ENCODE peak calls at places on chromosomes 16 and 17, in ten cellular contexts. A, N, S, V, X, I, M, R, G and U are unnamed samples.

GRCh38 chr17:78179372-78179771 is 7.5 kb downstream of the TK1 start:
- DNase-seq in N (no peak), X (peak; percentile 50), A (no peak), S (peak; percentile 55), V (no peak), M (no peak), I (peak; percentile 35), G (peak; percentile 83), R (peak; percentile 39), U (no peak)

GRCh38 chr16:27775254-27775653 is 225.3 kb downstream of the KATNIP start:
- DNase-seq in A (no peak), N (no peak), V (no peak), G (no peak), M (no peak), R (no peak), I (no peak), X (no peak), S (no peak), U (no peak)

GRCh38 chr16:78740269-78740668 is 640.8 kb downstream of the WWOX start:
- DNase-seq in N (no peak), M (no peak), R (no peak), S (no peak), I (no peak), X (no peak), G (no peak), A (no peak), V (no peak), U (no peak)

GRCh38 chr16:1546430-1546829 is 13.0 kb downstream of the TMEM204 start:
- DNase-seq in A (no peak), R (no peak), N (no peak), G (no peak), V (no peak), X (no peak), M (no peak), I (no peak), S (no peak), U (no peak)

GRCh38 chr17:27846042-27846655 is 45.8 kb upstream of the NOS2 start:
- DNase-seq in V (no peak), G (no peak), R (no peak), N (no peak), S (no peak), X (no peak), A (peak; percentile 15), M (no peak), I (no peak), U (no peak)

GRCh38 chr16:75095204-75095621 is 21.4 kb downstream of the LDHD start:
- DNase-seq in I (no peak), X (no peak), G (no peak), A (no peak), S (no peak), R (no peak), M (no peak), V (no peak), N (peak; percentile 18), U (no peak)

GRCh38 chr17:82937411-82938371 is 97.9 kb upstream of the ZNF750 start:
- DNase-seq in I (peak; percentile 11), V (no peak), A (no peak), M (no peak), R (no peak), N (no peak), S (no peak), X (no peak), G (peak; percentile 60), U (no peak)

GRCh38 chr17:40035162-40035559 is 19.0 kb downstream of the MED24 start:
- DNase-seq in S (peak; percentile 69), M (no peak), A (no peak), N (peak; percentile 65), V (peak; percentile 31), I (no peak), G (no peak), X (no peak), R (peak; percentile 53), U (peak; percentile 74)

GRCh38 chr16:89257281-89257731 is 39.8 kb downstream of the ZNF778 start:
- DNase-seq in M (no peak), A (no peak), N (no peak), R (no peak), S (peak; percentile 18), V (no peak), I (no peak), X (no peak), G (no peak), U (no peak)

GRCh38 chr16:11034005-11034404 is 89.6 kb downstream of the CLEC16A start:
- DNase-seq in A (no peak), R (peak; percentile 43), G (no peak), S (peak; percentile 92), V (peak; percentile 16), N (no peak), X (peak; percentile 74), M (no peak), I (peak; percentile 63), U (no peak)

GRCh38 chr17:83192161-83192788 is 112.9 kb downstream of the METRNL start:
- DNase-seq in G (peak; percentile 61), R (peak; percentile 54), A (no peak), M (peak; percentile 17), X (no peak), I (peak; percentile 12), S (no peak), N (no peak), V (peak; percentile 4), U (no peak)

GRCh38 chr16:30925646-30926332 is 2.4 kb downstream of the FBXL19 start:
- DNase-seq in X (no peak), A (no peak), V (no peak), R (no peak), S (no peak), G (no peak), M (no peak), N (no peak), I (no peak), U (no peak)

GRCh38 chr17:41404024-41404651 is 6.7 kb upstream of the KRT31 start:
- DNase-seq in V (no peak), N (no peak), I (no peak), S (peak; percentile 56), A (peak; percentile 22), X (peak; percentile 100), G (no peak), R (peak; percentile 97), M (no peak), U (peak; percentile 81)

GRCh38 chr17:73420897-73421296 is 109.1 kb upstream of the CDC42EP4 start:
- DNase-seq in N (no peak), X (peak; percentile 89), R (peak; percentile 16), V (no peak), G (no peak), M (no peak), S (no peak), A (no peak), I (no peak), U (peak; percentile 25)
- TF ChIP-seq CTCF in N (peak; percentile 40), X (peak; percentile 16), R (peak; percentile 50), V (no peak), G (no peak), M (no peak), S (peak; percentile 21), A (no peak), I (no peak), U (peak; percentile 23)

DNA sequence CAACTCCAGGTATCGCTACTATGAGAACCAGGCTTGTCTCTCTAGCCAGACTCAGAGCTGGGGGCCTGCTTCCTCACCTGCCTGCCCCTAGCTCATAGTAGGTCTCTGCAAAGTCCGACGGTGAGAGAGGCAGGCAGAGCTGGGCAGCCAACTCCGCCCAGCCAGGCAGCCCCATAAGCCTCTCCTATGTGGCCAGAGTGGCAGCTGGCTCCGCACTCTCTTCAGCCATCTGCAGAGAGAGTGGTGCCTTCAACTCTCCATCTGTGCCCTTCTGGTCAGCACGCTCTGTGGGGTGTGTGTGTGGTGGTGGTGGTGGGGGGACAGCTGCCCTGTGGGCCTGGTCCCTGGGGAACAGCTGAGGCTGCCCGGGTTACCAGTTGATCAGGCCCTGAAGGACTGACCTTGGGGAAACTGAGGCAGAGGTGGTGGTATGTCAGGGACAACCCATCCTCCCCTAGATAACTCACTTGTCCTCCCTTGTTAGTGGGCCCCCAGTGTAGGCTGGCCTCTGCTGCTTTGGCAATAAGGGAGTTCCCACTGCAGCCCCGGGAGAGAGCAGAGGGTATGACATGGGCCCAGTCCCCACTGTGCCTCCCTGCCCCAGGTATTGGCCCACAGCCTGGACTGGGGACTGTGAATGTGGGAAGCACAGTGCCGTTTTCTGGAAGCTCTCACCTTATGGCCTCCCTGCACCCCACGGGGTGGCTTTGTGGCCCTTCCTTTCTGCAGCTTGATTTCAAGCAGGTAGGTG is 1.8 kb upstream of the ADGRG1 start:
- DNase-seq in V (no peak), A (no peak), S (no peak), N (no peak), I (no peak), G (no peak), M (no peak), R (no peak), X (no peak), U (no peak)
- TF ChIP-seq CTCF in V (no peak), A (no peak), S (no peak), N (no peak), I (no peak), G (no peak), M (no peak), R (no peak), X (no peak), U (no peak)

DNA sequence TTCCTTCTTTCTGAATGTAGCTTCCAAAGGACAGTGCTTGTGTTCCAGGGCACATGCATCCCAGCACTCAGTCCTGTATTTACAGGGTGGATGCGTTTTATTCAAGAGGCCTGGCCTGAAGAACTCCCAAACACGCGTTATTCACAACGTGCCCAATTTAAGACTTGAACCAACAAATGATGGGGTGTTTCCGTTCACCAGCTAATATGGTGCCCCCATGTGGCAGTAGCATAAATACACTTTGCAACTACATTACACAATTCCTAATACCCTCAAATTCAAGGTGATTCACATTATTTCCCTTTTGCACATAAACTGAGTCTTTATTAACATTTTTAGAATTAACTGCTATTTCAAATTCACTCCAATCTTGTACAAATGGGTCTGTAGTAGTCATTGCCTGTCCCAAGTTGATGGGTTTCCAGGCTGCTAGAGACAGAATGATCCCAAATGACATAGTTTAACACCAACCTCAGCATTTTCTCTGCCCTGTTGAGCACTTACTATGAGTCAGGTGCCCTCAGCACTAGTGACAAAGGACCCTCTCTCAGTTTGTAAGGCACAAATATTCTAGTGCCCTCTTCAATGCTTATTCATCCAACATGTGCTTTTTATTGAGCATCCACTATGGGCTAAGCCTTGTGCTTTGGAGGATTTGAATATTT is 26.9 kb downstream of the HSD17B2 start:
- DNase-seq in A (no peak), N (no peak), I (no peak), S (no peak), G (no peak), V (peak; percentile 44), X (peak; percentile 63), R (peak; percentile 26), M (no peak), U (peak; percentile 59)
- TF ChIP-seq CTCF in A (peak; percentile 29), N (peak; percentile 47), I (no peak), S (peak; percentile 48), G (peak; percentile 50), V (peak; percentile 57), X (peak; percentile 51), R (peak; percentile 42), M (no peak), U (peak; percentile 68)

DNA sequence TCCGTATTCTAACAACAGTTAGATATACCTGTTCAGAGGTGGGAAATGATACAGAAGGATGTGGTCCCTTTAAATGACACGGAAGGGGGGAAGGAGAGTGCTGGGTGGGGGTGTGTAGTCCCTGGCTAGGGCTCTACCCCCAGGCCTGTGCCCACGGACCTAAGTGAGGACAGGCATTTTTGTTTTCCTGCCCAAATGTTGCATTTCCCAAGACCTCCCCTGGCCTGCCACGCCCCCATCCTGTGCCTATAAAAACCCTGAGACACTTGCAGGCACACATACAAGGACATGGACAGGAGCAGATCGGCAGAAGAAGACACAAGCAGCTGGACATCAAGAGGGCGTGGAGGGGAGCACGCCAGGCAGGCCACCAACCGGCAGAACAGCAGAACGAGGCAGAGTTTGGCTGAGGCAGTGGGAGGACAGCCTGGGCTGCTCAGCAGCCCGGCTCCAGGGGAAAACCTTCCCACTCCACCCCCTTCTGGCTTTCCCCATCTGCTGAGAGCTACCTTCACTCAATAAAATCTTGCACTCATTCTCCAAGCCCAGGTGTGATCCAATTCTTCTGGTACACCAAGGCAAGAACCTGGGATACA is 13.3 kb upstream of the MPP2 start:
- DNase-seq in R (no peak), N (no peak), A (no peak), M (no peak), X (no peak), I (no peak), S (no peak), G (no peak), V (peak; percentile 52), U (no peak)
- TF ChIP-seq CTCF in R (no peak), N (no peak), A (no peak), M (no peak), X (no peak), I (no peak), S (no peak), G (no peak), V (no peak), U (no peak)